ENCODE peak calls at places on chromosome 2, in nine cellular contexts. F is foreskin fibroblast; B is COR-L47; E is DMS153; L is fibroblast of mammary gland; K is activated CD8-positive, alpha-beta memory T cell treated with anti-CD3 and anti-CD28 coated beads for 24 hours; Q is activated CD4-positive, alpha-beta T cell treated with anti-CD3 and anti-CD28 coated beads, Interleukin-2, amount 50 U/mL, for 1 hour; Y is H7; W is SK-N-DZ. M is an unnamed sample.
A peak's percentile ranks its signal among the peaks of the same experiment; 100 is the strongest.

GRCh38 chr2:20509766-20510490 is 63.1 kb downstream of the RHOB start:
- DNase-seq in F (peak; percentile 39), B (no peak), E (peak; percentile 79), L (peak; percentile 61), K (no peak), Q (no peak), Y (peak; percentile 93), W (peak; percentile 66), M (peak; percentile 81)

GRCh38 chr2:167582619-167583018 is 664.8 kb downstream of the STK39 start:
- DNase-seq in F (peak; percentile 22), B (no peak), E (no peak), L (peak; percentile 17), K (no peak), Q (no peak), Y (no peak), W (no peak), M (no peak)

GRCh38 chr2:239355724-239356123 is 45.1 kb downstream of the HDAC4 start:
- DNase-seq in F (peak; percentile 33), B (no peak), E (no peak), L (no peak), K (no peak), Q (no peak), Y (no peak), W (no peak), M (no peak)

GRCh38 chr2:3589086-3589485 is 5.8 kb upstream of the COLEC11 start:
- DNase-seq in F (no peak), B (no peak), E (no peak), L (no peak), K (no peak), Q (no peak), Y (no peak), W (no peak), M (no peak)

GRCh38 chr2:231714639-231715498 is 6.5 kb downstream of the PTMA start:
- DNase-seq in F (peak; percentile 74), B (peak; percentile 58), E (peak; percentile 64), L (peak; percentile 43), K (peak; percentile 95), Q (peak; percentile 82), Y (peak; percentile 89), W (peak; percentile 88), M (peak; percentile 79)

GRCh38 chr2:123777116-123777515 is 248.0 kb upstream of the CNTNAP5 start:
- DNase-seq in F (no peak), B (no peak), E (no peak), L (no peak), K (no peak), Q (no peak), Y (no peak), W (no peak), M (no peak)

GRCh38 chr2:104028066-104028465 is 825.8 kb upstream of the POU3F3 start:
- DNase-seq in F (no peak), B (peak; percentile 32), E (peak; percentile 29), L (peak; percentile 12), K (no peak), Q (no peak), Y (no peak), W (no peak), M (peak; percentile 0)

GRCh38 chr2:46277470-46278190 is 19.6 kb upstream of the EPAS1 start:
- DNase-seq in F (no peak), B (no peak), E (peak; percentile 23), L (no peak), K (no peak), Q (no peak), Y (no peak), W (no peak), M (no peak)